ENCODE peak calls at places on chromosomes 1 and 21, in seven cellular contexts. K is heart right ventricle, T is tibial nerve, W is mesenchymal stem cell, Q is adipocyte, V is psoas muscle, S is DND-41. M is an unnamed sample.

GRCh38 chr1:89149229-89149628 is 23.3 kb upstream of the GBP2 start:
- DNase-seq in K (no peak), T (no peak), W (peak; percentile 52), Q (no peak), V (no peak), S (no peak), M (no peak)

GRCh38 chr1:231431665-231432415 is 9.8 kb upstream of the EGLN1 start:
- DNase-seq in K (no peak), T (no peak), W (no peak), Q (no peak), V (no peak), S (no peak), M (no peak)

GRCh38 chr1:106944721-106945120 is 111.8 kb upstream of the PRMT6 start:
- DNase-seq in K (no peak), T (no peak), W (no peak), Q (peak; percentile 29), V (no peak), S (no peak), M (no peak)

GRCh38 chr1:90925928-90926869 is 95.6 kb downstream of the ZNF644 start:
- DNase-seq in K (no peak), T (no peak), W (peak; percentile 78), Q (peak; percentile 29), V (no peak), S (no peak), M (no peak)

GRCh38 chr1:94980049-94980908 is 53.4 kb upstream of the CNN3 start:
- DNase-seq in K (no peak), T (no peak), W (peak; percentile 68), Q (peak; percentile 74), V (no peak), S (no peak), M (no peak)

GRCh38 chr1:66596191-66596590 is 62.2 kb downstream of the SGIP1 start:
- DNase-seq in K (no peak), T (no peak), W (no peak), Q (no peak), V (no peak), S (no peak), M (no peak)

GRCh38 chr1:9417695-9418094 is 121.6 kb upstream of the SLC25A33 start:
- DNase-seq in K (no peak), T (no peak), W (no peak), Q (no peak), V (no peak), S (peak; percentile 90), M (no peak)

GRCh38 chr21:25039461-25040380 is 567.6 kb downstream of the MRPL39 start:
- DNase-seq in K (no peak), T (no peak), W (no peak), Q (no peak), V (no peak), S (no peak), M (no peak)

GRCh38 chr21:30168086-30168485 is 1.5 kb upstream of the CLDN17 start:
- DNase-seq in K (no peak), T (no peak), W (no peak), Q (no peak), V (no peak), S (no peak), M (no peak)

DNA sequence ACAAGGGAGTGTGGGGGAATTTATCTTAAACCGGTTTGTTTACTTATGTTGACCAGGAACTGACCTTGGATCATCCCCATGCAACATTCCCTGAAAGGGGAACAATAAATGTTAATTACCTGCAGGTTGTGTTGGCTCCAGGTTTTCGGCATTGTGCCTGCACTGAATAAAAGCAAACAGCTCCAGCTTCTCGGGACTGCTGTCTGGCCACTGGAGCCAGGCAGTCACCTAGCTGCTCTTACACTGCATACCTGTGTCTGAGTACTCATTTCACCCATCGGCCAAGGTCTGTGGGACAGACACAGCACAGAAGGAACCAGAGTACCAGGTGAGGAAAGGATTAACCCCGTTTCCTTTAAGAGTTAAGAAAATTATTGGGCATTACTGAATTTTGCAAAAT is 32.7 kb upstream of the CTBS start:
- DNase-seq in K (no peak), T (no peak), W (no peak), Q (no peak), V (no peak), S (no peak), M (no peak)
- H3K9me3 ChIP-seq in K (no peaks in the 10 kb centered on the region), T (no peaks in the 10 kb centered on the region), W (no peaks in the 10 kb centered on the region), Q (peaks cover 3% of the 10 kb centered on the region), V (no peaks in the 10 kb centered on the region), S (peaks cover 26% of the 10 kb centered on the region), M (peaks cover 13% of the 10 kb centered on the region)

GRCh38 chr1:7005762-7006161 is 220.5 kb downstream of the CAMTA1 start:
- DNase-seq in K (no peak), T (no peak), W (no peak), Q (no peak), V (no peak), S (no peak), M (no peak)
- H3K9me3 ChIP-seq in K (no peaks in the 10 kb centered on the region), T (no peaks in the 10 kb centered on the region), W (no peaks in the 10 kb centered on the region), Q (no peaks in the 10 kb centered on the region), V (no peaks in the 10 kb centered on the region), S (no peaks in the 10 kb centered on the region), M (no peaks in the 10 kb centered on the region)

DNA sequence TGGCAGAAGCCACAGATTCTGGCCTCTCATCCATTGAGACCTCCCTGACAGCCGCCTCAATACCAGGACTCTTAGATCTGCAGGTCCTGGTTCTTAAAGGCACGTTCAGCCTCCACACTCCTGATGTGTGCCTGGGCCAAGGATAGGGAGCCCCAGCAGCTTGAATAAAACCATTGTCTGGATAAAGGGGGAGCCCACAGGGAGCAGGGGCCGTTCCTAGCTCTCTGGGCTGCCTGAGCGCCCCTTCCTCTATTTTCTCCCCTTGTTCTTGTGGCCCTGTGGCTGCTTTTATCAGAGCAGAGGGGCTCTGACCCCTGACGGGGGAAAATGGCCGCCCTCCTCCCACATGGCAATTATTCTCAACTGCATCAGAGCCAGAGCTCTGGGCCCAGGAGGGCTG is 200.8 kb downstream of the HUNK start:
- DNase-seq in K (no peak), T (no peak), W (no peak), Q (no peak), V (no peak), S (no peak), M (no peak)
- H3K9me3 ChIP-seq in K (no peaks in the 10 kb centered on the region), T (no peaks in the 10 kb centered on the region), W (no peaks in the 10 kb centered on the region), Q (no peaks in the 10 kb centered on the region), V (no peaks in the 10 kb centered on the region), S (no peaks in the 10 kb centered on the region), M (no peaks in the 10 kb centered on the region)

GRCh38 chr1:15357808-15358207 is 51.9 kb upstream of the EFHD2 start:
- DNase-seq in K (no peak), T (no peak), W (no peak), Q (no peak), V (no peak), S (no peak), M (no peak)
- H3K9me3 ChIP-seq in K (no peaks in the 10 kb centered on the region), T (no peaks in the 10 kb centered on the region), W (no peaks in the 10 kb centered on the region), Q (no peaks in the 10 kb centered on the region), V (no peaks in the 10 kb centered on the region), S (no peaks in the 10 kb centered on the region), M (no peaks in the 10 kb centered on the region)

GRCh38 chr21:7952648-7953047 is 2568.7 kb upstream of the TPTE start:
- DNase-seq in K (no peak), T (no peak), W (no peak), Q (no peak), V (no peak), S (no peak), M (no peak)
- H3K9me3 ChIP-seq in K (no peaks in the 10 kb centered on the region), T (no peaks in the 10 kb centered on the region), W (peaks cover 100% of the 10 kb centered on the region), Q (peaks cover 83% of the 10 kb centered on the region), V (peaks cover 76% of the 10 kb centered on the region), S (peaks cover 99% of the 10 kb centered on the region), M (peaks cover 81% of the 10 kb centered on the region)

DNA sequence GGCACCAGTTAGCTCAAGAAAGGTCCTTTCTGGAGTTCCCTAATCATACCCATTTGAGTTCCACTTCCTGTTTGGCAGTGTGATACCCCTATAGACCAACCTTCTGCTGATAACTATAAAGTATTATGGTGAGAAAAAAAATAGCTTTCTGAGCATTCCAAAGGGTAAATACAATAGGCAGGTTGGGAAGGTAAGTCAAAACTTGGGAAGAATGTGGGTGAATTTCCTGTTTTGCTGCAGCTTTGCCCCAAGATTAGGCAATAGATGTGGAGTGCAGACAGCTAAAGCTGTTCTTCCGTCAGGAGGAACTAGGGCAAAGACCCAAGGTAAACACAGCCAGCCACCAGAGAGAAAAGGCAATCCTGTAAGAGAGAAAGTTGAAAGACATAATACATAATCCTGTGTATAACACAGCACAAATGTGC is 49.9 kb upstream of the GUCA2A start:
- DNase-seq in K (no peak), T (no peak), W (peak; percentile 43), Q (peak; percentile 82), V (no peak), S (no peak), M (no peak)
- H3K9me3 ChIP-seq in K (peaks cover 7% of the 10 kb centered on the region), T (no peaks in the 10 kb centered on the region), W (no peaks in the 10 kb centered on the region), Q (no peaks in the 10 kb centered on the region), V (no peaks in the 10 kb centered on the region), S (no peaks in the 10 kb centered on the region), M (no peaks in the 10 kb centered on the region)

DNA sequence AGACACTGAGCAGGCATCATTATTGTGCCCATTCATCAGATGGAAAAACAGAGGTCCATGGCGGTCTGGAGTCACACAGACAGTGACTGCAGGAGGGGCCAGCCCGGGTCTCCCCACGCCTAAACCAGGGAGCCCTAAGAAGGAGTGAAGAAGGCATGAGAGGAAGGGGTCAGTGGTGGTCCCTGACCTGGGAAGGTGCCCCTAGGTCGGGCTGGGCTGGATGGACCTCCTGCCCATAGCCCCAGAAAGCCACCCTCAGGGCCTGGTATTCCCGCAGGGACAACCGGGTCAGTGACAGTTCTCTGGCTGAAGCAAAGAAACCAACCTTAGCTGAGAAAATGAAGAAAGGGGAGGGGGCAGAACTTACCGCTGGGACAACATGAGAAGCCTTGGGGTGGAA is 163.4 kb upstream of the C1orf174 start:
- DNase-seq in K (no peak), T (no peak), W (no peak), Q (no peak), V (no peak), S (no peak), M (no peak)
- H3K9me3 ChIP-seq in K (no peaks in the 10 kb centered on the region), T (no peaks in the 10 kb centered on the region), W (no peaks in the 10 kb centered on the region), Q (no peaks in the 10 kb centered on the region), V (no peaks in the 10 kb centered on the region), S (no peaks in the 10 kb centered on the region), M (no peaks in the 10 kb centered on the region)

DNA sequence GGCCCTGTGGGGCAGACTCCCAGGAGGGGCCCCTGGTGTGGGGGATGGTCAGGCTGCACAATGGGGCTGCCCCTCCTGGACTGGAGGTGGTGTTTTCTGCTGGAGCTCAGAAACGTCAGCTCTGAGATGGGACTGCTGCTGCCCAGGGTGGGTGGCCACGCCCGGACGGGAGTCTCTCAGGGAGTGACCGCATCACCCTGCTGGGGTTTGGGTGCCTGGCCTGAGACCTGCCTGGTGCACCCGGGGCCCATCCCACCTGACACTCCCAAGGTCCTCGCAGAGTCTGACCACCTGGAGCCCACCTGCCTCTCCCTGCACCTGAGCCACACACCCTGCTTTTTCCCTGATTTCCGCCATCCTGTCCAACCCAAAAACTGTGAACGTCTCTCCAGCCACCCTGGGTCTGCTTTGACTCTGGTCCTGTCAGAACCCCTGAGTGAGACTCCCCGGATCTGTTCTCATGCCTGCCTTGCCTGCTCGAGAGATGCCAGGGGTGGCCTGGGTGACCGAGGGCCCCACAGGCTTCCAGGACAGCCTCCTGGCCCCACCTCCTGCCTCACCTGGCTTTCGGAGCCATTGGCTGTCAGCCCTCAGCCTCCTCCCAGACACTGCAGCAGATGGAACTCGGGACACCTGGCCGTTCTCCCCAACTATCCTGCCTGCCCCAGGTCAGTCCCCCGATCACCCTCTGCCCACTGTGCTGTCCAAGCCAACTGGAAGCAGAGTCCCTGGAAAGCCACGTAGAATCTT is 11.6 kb upstream of the SMYD3 start:
- DNase-seq in K (no peak), T (no peak), W (no peak), Q (no peak), V (no peak), S (no peak), M (no peak)
- H3K9me3 ChIP-seq in K (peaks cover 31% of the 10 kb centered on the region), T (no peaks in the 10 kb centered on the region), W (peaks cover 37% of the 10 kb centered on the region), Q (peaks cover 41% of the 10 kb centered on the region), V (peaks cover 26% of the 10 kb centered on the region), S (peaks cover 46% of the 10 kb centered on the region), M (peaks cover 10% of the 10 kb centered on the region)

GRCh38 chr1:2962946-2963345 is 58.3 kb upstream of the ACTRT2 start:
- DNase-seq in K (no peak), T (no peak), W (no peak), Q (no peak), V (no peak), S (no peak), M (no peak)
- H3K9me3 ChIP-seq in K (peaks cover 12% of the 10 kb centered on the region), T (no peaks in the 10 kb centered on the region), W (peaks cover 10% of the 10 kb centered on the region), Q (peaks cover 18% of the 10 kb centered on the region), V (peaks cover 9% of the 10 kb centered on the region), S (no peaks in the 10 kb centered on the region), M (no peaks in the 10 kb centered on the region)